ENCODE peak calls at places on chromosomes 5 and 9, in four cellular contexts. J, N, R and G are unnamed samples.

GRCh38 chr5:172285226-172286143 is 1.9 kb upstream of the UBTD2 start:
- DNase-seq in J (no peak), N (no peak), R (no peak), G (no peak)

GRCh38 chr9:120931278-120932085 is 4.9 kb upstream of the TRAF1 start:
- DNase-seq in J (peak; percentile 93), N (peak; percentile 64), R (peak; percentile 77), G (peak; percentile 77)

GRCh38 chr5:180463216-180463900 is 30.8 kb upstream of the CNOT6 start:
- DNase-seq in J (no peak), N (no peak), R (peak; percentile 10), G (no peak)

GRCh38 chr9:110282023-110282766 is 25.9 kb upstream of the TXN start:
- DNase-seq in J (no peak), N (no peak), R (peak; percentile 15), G (peak; percentile 37)

GRCh38 chr5:149672701-149673455 is 57.2 kb upstream of the PPARGC1B start:
- DNase-seq in J (no peak), N (no peak), R (no peak), G (no peak)

GRCh38 chr5:122844916-122845252 is 529 bp upstream of the SNX24 start:
- DNase-seq in J (no peak), N (no peak), R (no peak), G (no peak)

GRCh38 chr5:138738399-138738798 is 14.8 kb upstream of the CTNNA1 start:
- DNase-seq in J (no peak), N (no peak), R (no peak), G (no peak)

GRCh38 chr5:66356011-66356565 is 212.0 kb downstream of the SREK1 start:
- DNase-seq in J (no peak), N (no peak), R (peak; percentile 28), G (peak; percentile 33)

GRCh38 chr9:98168952-98169488 is 23.4 kb downstream of the CORO2A start:
- DNase-seq in J (peak; percentile 65), N (peak; percentile 54), R (peak; percentile 79), G (peak; percentile 28)

GRCh38 chr5:139277171-139277570 is 16.4 kb upstream of the MATR3 start:
- DNase-seq in J (no peak), N (no peak), R (no peak), G (no peak)

GRCh38 chr5:56409331-56410190 is 176.4 kb upstream of the ANKRD55 start:
- DNase-seq in J (no peak), N (no peak), R (peak; percentile 78), G (peak; percentile 94)

GRCh38 chr5:35856186-35857003 is at the start of gene IL7R:
- DNase-seq in J (no peak), N (no peak), R (peak; percentile 56), G (peak; percentile 33)

GRCh38 chr5:15393146-15393545 is 106.8 kb upstream of the FBXL7 start:
- DNase-seq in J (no peak), N (no peak), R (peak; percentile 10), G (no peak)

GRCh38 chr5:91288517-91288916 is 94.6 kb downstream of the ARRDC3 start:
- DNase-seq in J (no peak), N (no peak), R (no peak), G (peak; percentile 83)

GRCh38 chr5:147411612-147412310 is 98.1 kb downstream of the DPYSL3 start:
- DNase-seq in J (no peak), N (no peak), R (peak; percentile 50), G (peak; percentile 77)

DNA sequence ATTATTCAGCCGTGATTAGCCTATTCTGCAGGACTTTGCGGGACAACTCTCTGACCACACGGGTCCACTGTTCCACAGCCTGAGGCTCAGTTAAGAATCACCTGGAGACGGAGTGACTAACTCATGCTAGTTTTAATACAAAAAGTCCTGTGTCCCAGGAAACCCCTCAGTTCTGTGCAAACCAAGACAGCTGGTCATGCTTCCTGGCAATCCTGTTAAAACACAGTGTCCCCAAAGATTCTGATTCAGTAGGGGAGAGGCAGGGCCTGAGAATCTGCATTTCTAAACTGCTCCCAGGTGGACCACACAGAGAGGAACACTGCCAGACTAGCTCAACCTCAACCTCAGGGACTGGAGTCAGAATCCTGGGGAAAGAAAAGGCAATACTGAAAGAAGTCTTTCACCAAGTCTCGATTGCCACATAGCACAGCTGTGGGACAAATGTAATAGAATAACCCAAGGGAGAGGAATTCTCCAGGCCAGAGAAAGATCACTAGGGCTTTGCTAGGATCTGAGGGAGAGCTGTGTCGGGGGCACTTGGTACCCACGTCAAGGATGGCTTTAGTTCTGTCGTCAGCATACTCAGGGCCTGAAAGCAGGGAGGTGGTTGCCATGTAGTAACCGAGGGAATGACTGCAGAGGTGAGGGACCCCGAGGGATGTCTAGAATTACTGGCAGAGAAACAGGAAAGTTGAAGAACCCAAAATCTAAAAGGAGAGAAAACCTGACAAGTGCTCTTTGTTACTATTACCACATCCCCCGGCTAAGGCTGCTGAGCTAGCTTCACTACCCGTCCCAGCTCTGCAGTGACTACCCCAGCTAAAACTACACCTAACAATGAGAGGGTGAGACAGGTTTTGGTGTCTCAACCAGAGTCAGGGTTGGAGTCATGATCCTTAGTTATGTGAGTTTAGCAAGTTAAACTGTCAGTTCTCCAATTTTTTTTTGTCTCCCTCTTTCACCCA is 8.6 kb downstream of the SUSD1 start:
- DNase-seq in J (no peak), N (no peak), R (peak; percentile 59), G (peak; percentile 34)
- TF ChIP-seq CTCF in J (no peak), N (no peak), R (peak; percentile 12), G (no peak)

DNA sequence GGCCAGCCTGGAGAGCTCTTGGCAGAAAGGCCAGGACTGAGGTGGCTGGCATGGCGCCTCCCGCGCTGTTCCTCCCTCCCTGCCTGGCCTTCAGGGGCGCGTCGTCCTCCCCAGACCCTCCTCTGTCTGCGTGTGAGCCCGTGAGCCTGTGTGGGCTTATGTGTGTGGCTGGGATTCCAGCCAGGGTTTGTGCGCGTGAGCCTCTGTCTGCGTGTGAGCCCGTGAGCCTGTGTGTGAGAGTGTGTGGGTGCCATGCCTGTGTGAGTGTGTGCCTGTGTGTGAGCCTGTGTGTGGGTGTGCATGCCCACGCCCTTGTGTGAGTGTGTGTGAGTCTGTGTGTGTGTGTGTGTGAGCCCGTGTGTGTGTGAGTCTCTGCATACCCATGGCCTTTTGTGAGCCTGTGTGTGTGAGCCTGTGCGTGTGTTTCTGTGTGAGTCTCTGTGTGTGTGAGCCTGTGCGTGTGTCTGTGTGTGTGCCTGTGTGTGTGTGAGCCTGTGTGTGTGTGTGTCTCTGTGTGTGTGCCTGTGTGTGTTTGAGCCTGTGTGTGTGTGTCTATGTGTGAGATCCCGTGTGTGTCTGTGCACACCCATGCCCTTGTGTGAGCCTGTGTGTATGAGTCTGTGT is 13.0 kb downstream of the RXRA start:
- DNase-seq in J (no peak), N (no peak), R (peak; percentile 42), G (peak; percentile 64)
- H3K4me3 ChIP-seq in J (no peak overlapping the region), N (no peak overlapping the region), R (no peak overlapping the region), G (no peak overlapping the region)

DNA sequence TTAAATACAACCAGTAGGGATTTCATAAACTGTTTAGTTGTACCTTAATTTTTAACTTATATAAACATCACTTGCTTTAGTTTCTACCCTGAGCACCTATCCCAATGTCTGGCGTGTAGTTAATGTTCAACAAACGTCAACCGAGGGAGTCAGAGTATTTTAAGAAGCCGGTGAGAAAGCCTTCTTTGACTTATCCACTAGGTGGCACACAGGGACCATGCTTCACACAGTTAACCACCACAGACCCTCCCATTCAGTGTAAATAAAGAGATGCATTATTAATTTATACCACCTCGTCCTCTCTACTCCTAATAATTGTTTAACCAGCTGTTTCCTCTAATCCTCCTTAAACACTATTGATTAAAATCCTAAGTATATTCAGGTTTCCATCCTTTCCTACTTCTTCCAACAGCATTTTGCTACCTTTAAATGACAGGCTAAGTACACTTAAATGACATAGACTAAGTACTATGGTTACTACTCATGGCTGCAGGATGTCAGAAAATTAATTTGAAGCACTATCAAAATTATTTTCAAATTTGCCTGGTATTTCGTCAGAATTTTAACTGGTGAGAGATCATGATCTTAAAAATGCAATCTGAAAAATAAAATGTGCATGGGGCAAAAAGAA is 2.3 kb downstream of the HAPLN1 start:
- DNase-seq in J (no peak), N (no peak), R (peak; percentile 86), G (peak; percentile 86)
- TF ChIP-seq CTCF in J (peak; percentile 71), N (peak; percentile 52), R (peak; percentile 84), G (peak; percentile 90)

GRCh38 chr9:127871531-127871930 is 5.9 kb downstream of the AK1 start:
- DNase-seq in J (no peak), N (no peak), R (no peak), G (no peak)

GRCh38 chr9:127872492-127873222 is 4.8 kb downstream of the AK1 start:
- DNase-seq in J (no peak), N (no peak), R (no peak), G (no peak)

GRCh38 chr9:127873886-127874285 is 3.6 kb downstream of the AK1 start:
- DNase-seq in J (no peak), N (no peak), R (peak; percentile 45), G (peak; percentile 76)

GRCh38 chr9:127874301-127875216 is 2.9 kb downstream of the AK1 start:
- DNase-seq in J (no peak), N (no peak), R (no peak), G (no peak)

DNA sequence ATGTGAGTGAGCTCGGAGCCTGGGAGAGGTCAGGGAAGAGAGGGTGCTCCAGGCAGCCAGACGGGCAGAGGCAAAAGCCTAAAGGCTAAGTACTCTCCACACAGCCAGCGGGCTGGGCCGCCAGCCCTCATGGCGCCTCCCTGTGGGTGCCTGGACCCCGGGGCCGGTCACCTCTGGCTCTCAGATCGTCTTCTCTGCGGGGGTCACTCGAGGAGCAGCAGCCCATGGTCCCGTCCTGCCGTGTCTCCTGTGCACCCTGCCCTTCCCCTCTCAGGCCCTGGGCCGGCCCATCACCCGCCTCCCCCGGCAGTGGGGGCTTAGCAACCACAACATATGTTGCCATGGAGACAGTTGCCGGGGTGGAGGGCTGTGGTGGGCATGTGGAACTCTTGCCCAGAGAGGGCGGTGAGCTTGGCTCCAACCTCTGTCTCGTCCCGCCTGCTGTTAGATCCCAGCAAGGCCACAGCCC is 4.2 kb downstream of the AK1 start:
- DNase-seq in J (no peak), N (no peak), R (no peak), G (no peak)
- H3K4me3 ChIP-seq in J (no peak overlapping the region), N (no peak overlapping the region), R (no peak overlapping the region), G (no peak overlapping the region)

DNA sequence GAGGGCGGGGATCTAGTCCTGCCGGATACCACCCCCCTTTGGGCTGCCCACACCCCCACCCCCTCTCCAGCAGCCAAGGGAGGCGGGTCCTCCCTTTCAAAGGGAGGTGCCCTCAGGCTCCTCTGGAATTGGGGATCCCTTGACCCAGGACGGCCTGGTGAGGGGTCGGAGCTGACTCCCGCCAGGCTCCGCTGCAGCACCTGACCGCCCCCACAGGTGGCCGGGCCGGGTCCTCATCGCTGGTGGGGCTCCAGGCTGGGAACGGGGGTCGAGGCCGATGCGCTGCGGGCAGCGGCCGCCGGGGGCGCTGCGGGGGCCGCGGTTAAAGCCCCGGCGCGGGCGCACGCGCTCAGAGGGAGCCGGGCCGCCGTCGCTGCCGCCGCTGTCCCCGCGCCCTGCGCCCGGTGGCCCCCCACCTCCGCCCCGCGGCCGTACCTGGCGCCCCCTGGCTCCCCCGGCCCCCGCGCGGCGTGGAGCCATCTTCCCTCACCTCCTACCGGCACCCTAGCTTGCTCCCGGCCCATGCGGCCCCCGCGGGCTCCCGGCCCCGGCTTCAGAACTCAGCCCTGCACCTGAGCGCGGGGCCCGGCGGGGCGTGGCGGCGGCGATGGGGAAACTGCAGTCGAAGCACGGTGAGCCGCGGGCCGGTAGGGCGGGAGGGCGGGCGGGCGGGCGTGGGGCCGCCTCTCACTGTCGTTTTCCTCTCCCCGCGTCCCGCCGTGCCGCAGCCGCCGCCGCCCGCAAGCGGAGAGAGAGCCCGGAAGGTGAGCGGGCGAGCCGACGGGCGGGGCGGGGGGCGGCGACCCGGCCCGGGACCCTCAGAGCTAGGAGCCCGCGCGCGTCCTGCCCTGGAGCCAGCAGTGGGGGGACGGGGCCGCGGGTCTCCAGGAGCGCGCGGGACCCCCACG is at the start of gene NKD2:
- DNase-seq in J (no peak), N (peak; percentile 33), R (peak; percentile 29), G (no peak)
- TF ChIP-seq CTCF in J (peak; percentile 33), N (peak; percentile 23), R (peak; percentile 60), G (peak; percentile 38)